ENCODE peak calls at places on chromosomes 5 and 9, in four cellular contexts. K is stimulated activated CD8-positive, alpha-beta memory T cell treated with anti-CD3 and anti-CD28 coated beads, Interleukin-15, amount 100 ng/mL, for 4 hours; Q is amniotic stem cell; P is HFFc6. O is an unnamed sample.

GRCh38 chr5:178130576-178131445 is at the start of gene RMND5B:
- DNase-seq in K (peak), Q (peak), P (peak), O (peak)

GRCh38 chr5:45521067-45521466 is 175.1 kb downstream of the HCN1 start:
- DNase-seq in K (no peak), Q (no peak), P (no peak), O (peak)

GRCh38 chr5:137666109-137666850 is 69.6 kb downstream of the KLHL3 start:
- DNase-seq in K (peak), Q (no peak), P (peak), O (no peak)

GRCh38 chr9:97857603-97858392 is 4.8 kb downstream of the FOXE1 start:
- DNase-seq in K (no peak), Q (no peak), P (no peak), O (peak)

GRCh38 chr5:41296066-41296465 is 82.7 kb upstream of the C6 start:
- DNase-seq in K (no peak), Q (no peak), P (no peak), O (no peak)

GRCh38 chr5:146778795-146779579 is 99.6 kb downstream of the PPP2R2B start:
- DNase-seq in K (no peak), Q (no peak), P (no peak), O (no peak)

GRCh38 chr9:123586140-123586735 is 230.2 kb downstream of the CRB2 start:
- DNase-seq in K (no peak), Q (no peak), P (no peak), O (no peak)

GRCh38 chr5:31614147-31615030 is 24.5 kb upstream of the PDZD2 start:
- DNase-seq in K (no peak), Q (no peak), P (no peak), O (peak)

GRCh38 chr5:87114631-87115030 is 153.1 kb upstream of the RASA1 start:
- DNase-seq in K (no peak), Q (no peak), P (no peak), O (no peak)

GRCh38 chr5:170720179-170720578 is 63.3 kb upstream of the GABRP start:
- DNase-seq in K (no peak), Q (no peak), P (no peak), O (no peak)

GRCh38 chr9:89710689-89711088 is 105.9 kb downstream of the GADD45G start:
- DNase-seq in K (no peak), Q (no peak), P (no peak), O (no peak)

GRCh38 chr5:26805076-26805475 is 233.3 kb downstream of the CDH9 start:
- DNase-seq in K (no peak), Q (no peak), P (no peak), O (no peak)